ENCODE peak calls at places on chromosomes 5 and 9, in eight cellular contexts. S is A549, R is OCI-LY7, M is K562, H is choroid plexus epithelial cell, K is osteocyte, O is IMR-90, V is WTC11. P is an unnamed sample.

GRCh38 chr5:139985733-139986132 is 57.4 kb downstream of the NRG2 start:
- DNase-seq in O (peak), V (no peak), M (no peak), K (no peak), H (peak), R (no peak), S (peak), P (no peak)

GRCh38 chr5:51684794-51685355 is 301.6 kb downstream of the ISL1 start:
- DNase-seq in R (no peak), O (no peak), V (no peak), S (no peak), H (no peak), K (no peak), M (no peak), P (no peak)

GRCh38 chr9:113349434-113350337 is at the start of gene BSPRY:
- DNase-seq in H (no peak), K (no peak), M (peak), S (no peak), O (no peak), R (peak), V (peak), P (peak)

GRCh38 chr9:121958530-121958929 is 134.6 kb downstream of the TTLL11 start:
- DNase-seq in V (no peak), S (no peak), H (no peak), K (no peak), R (no peak), O (peak), M (no peak), P (no peak)

GRCh38 chr9:112867275-112867991 is 23.2 kb downstream of the SLC46A2 start:
- DNase-seq in V (peak), M (peak), K (no peak), O (peak), S (peak), R (no peak), H (peak), P (peak)

GRCh38 chr9:38234479-38234878 is 158.0 kb upstream of the ALDH1B1 start:
- DNase-seq in H (no peak), S (no peak), R (no peak), V (no peak), K (peak), O (no peak), M (no peak), P (no peak)

GRCh38 chr5:53360811-53361210 is 119.6 kb upstream of the FST start:
- DNase-seq in V (no peak), O (peak), S (peak), R (no peak), H (peak), M (no peak), K (no peak), P (no peak)

GRCh38 chr9:34510032-34510431 is 12.8 kb downstream of the ENHO start:
- DNase-seq in S (no peak), H (no peak), R (no peak), O (no peak), M (no peak), K (no peak), V (no peak), P (no peak)

GRCh38 chr5:179803651-179804598 is 2.7 kb downstream of the MGAT4B start:
- DNase-seq in V (no peak), R (no peak), H (no peak), S (no peak), O (peak), M (peak), K (no peak), P (no peak)

GRCh38 chr5:15600035-15600434 is 100.1 kb downstream of the FBXL7 start:
- DNase-seq in K (no peak), S (no peak), V (no peak), M (no peak), R (no peak), O (no peak), H (peak), P (no peak)

GRCh38 chr5:10490927-10491672 is 49.4 kb downstream of the ROPN1L start:
- DNase-seq in M (no peak), K (no peak), O (no peak), V (no peak), S (no peak), R (no peak), H (no peak), P (no peak)

GRCh38 chr5:172659909-172660628 is 19.0 kb downstream of the NEURL1B start:
- DNase-seq in V (peak), K (peak), M (no peak), R (peak), H (peak), O (peak), S (peak), P (no peak)

GRCh38 chr5:109412981-109413402 is 3.2 kb upstream of the PJA2 start:
- DNase-seq in M (no peak), H (no peak), S (no peak), O (no peak), V (no peak), K (no peak), R (no peak), P (no peak)

GRCh38 chr9:3285365-3286161 is 240.2 kb downstream of the RFX3 start:
- DNase-seq in S (no peak), V (no peak), K (no peak), H (peak), M (no peak), R (no peak), O (peak), P (no peak)

GRCh38 chr9:26685857-26686256 is 206.7 kb downstream of the CAAP1 start:
- DNase-seq in R (no peak), S (peak), M (no peak), O (peak), V (no peak), K (no peak), H (no peak), P (no peak)

GRCh38 chr5:135089912-135090311 is 55.9 kb upstream of the PITX1 start:
- DNase-seq in V (no peak), M (no peak), H (no peak), R (no peak), S (no peak), O (no peak), K (no peak), P (no peak)

GRCh38 chr5:158284242-158284641 is 425.3 kb upstream of the CLINT1 start:
- DNase-seq in R (peak), H (no peak), K (no peak), O (no peak), V (no peak), M (no peak), S (no peak), P (no peak)

GRCh38 chr5:67166460-67166871 is 30.1 kb downstream of the CD180 start:
- DNase-seq in V (no peak), M (no peak), S (no peak), R (peak), K (no peak), O (no peak), H (no peak), P (peak)

GRCh38 chr5:122101636-122102285 is 23.7 kb upstream of the LOX start:
- DNase-seq in K (no peak), M (peak), R (peak), O (peak), V (no peak), H (peak), S (peak), P (no peak)

GRCh38 chr5:142192799-142193428 is 84.3 kb downstream of the NDFIP1 start:
- DNase-seq in H (no peak), S (no peak), R (no peak), V (no peak), O (no peak), K (no peak), M (no peak), P (no peak)

GRCh38 chr9:33187519-33188218 is 20.5 kb upstream of the B4GALT1 start:
- DNase-seq in M (no peak), K (no peak), H (peak), S (no peak), O (peak), R (no peak), V (no peak), P (no peak)

GRCh38 chr9:127186799-127187198 is 64.4 kb upstream of the ANGPTL2 start:
- DNase-seq in R (no peak), O (no peak), S (no peak), K (no peak), M (no peak), V (no peak), H (no peak), P (no peak)

GRCh38 chr9:3459076-3459475 is 66.7 kb downstream of the RFX3 start:
- DNase-seq in S (no peak), K (no peak), O (no peak), M (no peak), V (no peak), R (no peak), H (peak), P (no peak)

GRCh38 chr9:126827227-126827626 is 22.4 kb downstream of the ZBTB43 start:
- DNase-seq in R (no peak), O (no peak), S (no peak), M (no peak), K (no peak), V (no peak), H (no peak), P (no peak)

GRCh38 chr5:37767251-37767650 is 72.6 kb downstream of the GDNF start:
- DNase-seq in S (no peak), R (no peak), K (no peak), O (no peak), M (no peak), V (no peak), H (no peak), P (no peak)

GRCh38 chr9:7439355-7439978 is 360.1 kb downstream of the DMAC1 start:
- DNase-seq in K (no peak), V (no peak), H (peak), S (no peak), M (no peak), R (no peak), O (peak), P (no peak)

GRCh38 chr5:23977996-23978395 is 470.6 kb downstream of the PRDM9 start:
- DNase-seq in O (no peak), R (peak), K (no peak), H (no peak), S (peak), M (peak), V (peak), P (no peak)

GRCh38 chr5:108386345-108387061 is 4.6 kb upstream of the FBXL17 start:
- DNase-seq in H (peak), S (no peak), O (peak), M (no peak), K (no peak), R (no peak), V (no peak), P (no peak)

GRCh38 chr5:177416334-177416733 is 7.0 kb upstream of the F12 start:
- DNase-seq in O (peak), S (peak), R (no peak), H (peak), M (no peak), V (no peak), K (no peak), P (no peak)

GRCh38 chr9:37753489-37754190 is at the start of gene TRMT10B:
- DNase-seq in M (peak), O (peak), R (no peak), H (peak), V (peak), S (peak), K (peak), P (peak)

GRCh38 chr5:95543017-95543705 is 11.6 kb downstream of the SKIC3 start:
- DNase-seq in K (no peak), V (no peak), M (no peak), O (peak), R (no peak), H (peak), S (no peak), P (no peak)

GRCh38 chr9:92740446-92740961 is 24.1 kb downstream of the BICD2 start:
- DNase-seq in R (no peak), M (no peak), O (no peak), K (no peak), S (no peak), V (no peak), H (no peak), P (no peak)

GRCh38 chr5:120122711-120123110 is 341.4 kb upstream of the PRR16 start:
- DNase-seq in K (no peak), H (peak), S (no peak), R (no peak), O (no peak), M (no peak), V (no peak), P (no peak)

GRCh38 chr9:110126986-110127864 is 80.7 kb downstream of the C9orf152 start:
- DNase-seq in H (peak), O (peak), R (no peak), K (no peak), V (peak), S (no peak), M (no peak), P (no peak)

GRCh38 chr5:2143646-2144386 is 261.1 kb upstream of the IRX4 start:
- DNase-seq in K (no peak), H (no peak), V (no peak), S (no peak), M (no peak), R (no peak), O (no peak), P (no peak)

GRCh38 chr9:114342755-114343440 is 13.2 kb downstream of the ORM2 start:
- DNase-seq in V (no peak), M (no peak), H (no peak), R (no peak), O (no peak), K (no peak), S (no peak), P (no peak)

GRCh38 chr5:10227396-10227795 is 22.3 kb downstream of the ATPSCKMT start:
- DNase-seq in H (peak), M (no peak), O (peak), K (peak), V (no peak), R (no peak), S (no peak), P (no peak)

GRCh38 chr5:73027361-73027760 is 71.5 kb downstream of the FCHO2 start:
- DNase-seq in S (no peak), H (peak), K (no peak), V (no peak), M (no peak), O (no peak), R (peak), P (no peak)
- TF ChIP-seq CTCF in S (no peak), H (no peak), K (peak), V (no peak), M (no peak), O (no peak), R (peak), P (no peak)

GRCh38 chr9:503881-504852 is 289.5 kb downstream of the DOCK8 start:
- DNase-seq in M (peak), S (peak), V (peak), R (peak), K (peak), H (peak), O (peak), P (peak)
- TF ChIP-seq CTCF in M (peak), S (peak), V (no peak), R (peak), K (peak), H (peak), O (peak), P (peak)

GRCh38 chr9:133463864-133464615 is 4.3 kb downstream of the CACFD1 start:
- DNase-seq in V (no peak), H (no peak), K (no peak), M (no peak), R (no peak), S (no peak), O (no peak), P (no peak)

GRCh38 chr9:133463234-133463863 is 3.6 kb downstream of the CACFD1 start:
- DNase-seq in O (no peak), S (peak), H (no peak), M (peak), K (no peak), V (peak), R (peak), P (no peak)

GRCh38 chr9:133460405-133461175 is 812 bp downstream of the CACFD1 start:
- DNase-seq in R (peak), V (peak), K (no peak), S (peak), O (no peak), M (peak), H (peak), P (peak)

GRCh38 chr9:133459476-133460404 is at the start of gene CACFD1:
- DNase-seq in M (peak), H (peak), V (peak), O (peak), K (peak), R (peak), S (peak), P (peak)

DNA sequence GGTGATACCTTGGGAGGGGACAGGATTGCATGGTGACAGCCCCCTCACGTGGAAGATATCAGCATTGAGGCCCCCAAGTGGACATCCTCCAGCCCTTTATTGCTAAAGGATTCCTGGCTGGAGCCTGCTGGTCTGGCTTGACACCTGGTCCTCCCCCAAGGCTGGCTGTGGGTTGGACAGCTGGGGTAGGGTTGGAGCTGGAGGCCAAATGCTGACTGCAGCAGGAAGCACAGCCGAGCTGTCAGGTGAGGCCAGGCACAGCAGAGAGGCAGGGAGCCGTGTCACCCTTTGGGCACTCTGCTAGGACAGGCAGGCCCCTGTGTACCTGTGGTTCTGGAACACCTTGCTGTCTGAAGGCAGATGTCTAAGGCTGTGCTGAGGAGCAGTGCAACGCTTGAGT is 2.2 kb downstream of the CACFD1 start:
- DNase-seq in R (peak), V (peak), H (no peak), K (no peak), O (no peak), M (no peak), S (no peak), P (no peak)
- TF ChIP-seq CTCF in R (peak), V (no peak), H (no peak), K (no peak), O (no peak), M (no peak), S (no peak), P (peak)

GRCh38 chr5:54667136-54667535 is 149.6 kb downstream of the SNX18 start:
- DNase-seq in S (no peak), O (peak), M (no peak), V (no peak), H (peak), R (no peak), K (no peak), P (no peak)

GRCh38 chr5:54659651-54660050 is 142.1 kb downstream of the SNX18 start:
- DNase-seq in H (no peak), S (no peak), R (no peak), O (peak), K (no peak), V (no peak), M (no peak), P (no peak)

GRCh38 chr5:54661111-54661510 is 143.6 kb downstream of the SNX18 start:
- DNase-seq in R (no peak), K (no peak), M (no peak), S (no peak), H (no peak), O (no peak), V (no peak), P (no peak)

GRCh38 chr5:54668096-54668495 is 150.5 kb downstream of the SNX18 start:
- DNase-seq in H (no peak), K (no peak), R (no peak), V (no peak), S (no peak), O (no peak), M (no peak), P (no peak)

GRCh38 chr5:54663876-54664275 is 146.3 kb downstream of the SNX18 start:
- DNase-seq in R (no peak), O (peak), V (no peak), K (no peak), M (no peak), S (no peak), H (peak), P (no peak)
- TF ChIP-seq CTCF in R (no peak), O (no peak), V (no peak), K (no peak), M (no peak), S (no peak), H (no peak), P (no peak)

GRCh38 chr5:111478898-111479297 is 33.4 kb downstream of the STARD4 start:
- DNase-seq in M (no peak), S (no peak), K (no peak), R (no peak), H (no peak), O (no peak), V (no peak), P (no peak)

GRCh38 chr5:111472579-111472978 is 39.8 kb downstream of the STARD4 start:
- DNase-seq in K (no peak), O (no peak), M (no peak), S (no peak), H (no peak), R (no peak), V (no peak), P (peak)

GRCh38 chr5:111480346-111480745 is 32.0 kb downstream of the STARD4 start:
- DNase-seq in H (no peak), V (no peak), R (no peak), O (no peak), K (no peak), S (no peak), M (no peak), P (no peak)

DNA sequence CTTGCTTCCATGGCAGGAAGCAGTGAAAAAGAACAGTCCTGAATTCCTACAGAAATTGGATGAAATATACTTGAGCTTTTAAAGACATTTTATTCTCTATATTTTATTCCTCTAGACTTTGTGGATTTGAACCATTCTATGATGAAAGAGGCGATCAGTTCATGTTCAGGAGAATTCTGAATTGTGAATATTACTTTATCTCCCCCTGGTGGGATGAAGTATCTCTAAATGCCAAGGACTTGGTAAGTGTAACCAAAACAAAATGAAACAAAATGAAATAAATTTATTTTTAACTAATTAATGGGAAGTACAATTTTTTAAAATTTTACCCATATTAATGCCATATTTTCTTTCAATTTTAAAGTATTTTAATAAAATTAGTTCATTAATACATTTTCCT is 34.1 kb downstream of the STARD4 start:
- DNase-seq in M (no peak), V (no peak), H (peak), R (no peak), S (no peak), K (no peak), O (no peak), P (no peak)
- TF ChIP-seq CTCF in M (no peak), V (no peak), H (no peak), R (peak), S (no peak), K (peak), O (peak), P (no peak)